ENCODE peak calls at places on chromosomes 12 and 14, in four cellular contexts. J is K562, S is WTC11, G is HepG2. C is an unnamed sample.

GRCh38 chr12:54357802-54358619 is 6.3 kb downstream of the GPR84 start:
- DNase-seq in S (no peak), G (no peak), J (peak), C (peak)

GRCh38 chr12:332581-333205 is 56.4 kb downstream of the KDM5A start:
- DNase-seq in G (no peak), S (no peak), J (no peak), C (no peak)

GRCh38 chr12:43098078-43098477 is 453.9 kb downstream of the ADAMTS20 start:
- DNase-seq in J (no peak), S (no peak), G (no peak), C (no peak)

GRCh38 chr12:62647586-62647985 is 181.0 kb downstream of the MON2 start:
- DNase-seq in J (no peak), G (no peak), S (no peak), C (no peak)

GRCh38 chr12:122052285-122052684 is 26.3 kb upstream of the MLXIP start:
- DNase-seq in J (no peak), G (no peak), S (no peak), C (no peak)

GRCh38 chr12:110379642-110380041 is 23.9 kb downstream of the ANAPC7 start:
- DNase-seq in J (no peak), G (no peak), S (no peak), C (no peak)

GRCh38 chr14:105181542-105182295 is 607 bp upstream of the NUDT14 start:
- DNase-seq in S (no peak), G (no peak), J (no peak), C (no peak)

GRCh38 chr12:57723630-57723962 is 14.9 kb downstream of the AGAP2 start:
- DNase-seq in G (no peak), S (no peak), J (no peak), C (no peak)

GRCh38 chr14:77044776-77045569 is 16.5 kb upstream of the IRF2BPL start:
- DNase-seq in G (peak), S (no peak), J (no peak), C (no peak)

GRCh38 chr14:53472306-53472705 is 319.2 kb upstream of the DDHD1 start:
- DNase-seq in J (no peak), G (no peak), S (no peak), C (no peak)

GRCh38 chr14:106691601-106692291 is 1165.4 kb downstream of the TMEM121 start:
- DNase-seq in S (peak), J (peak), G (peak), C (peak)

GRCh38 chr12:132651444-132652100 is 33.0 kb downstream of the P2RX2 start:
- DNase-seq in G (no peak), J (no peak), S (no peak), C (no peak)

GRCh38 chr14:77316872-77317271 is 3.8 kb downstream of the POMT2 start:
- DNase-seq in J (no peak), G (no peak), S (no peak), C (no peak)

GRCh38 chr12:53806689-53807088 is 54.9 kb upstream of the CISTR start:
- DNase-seq in S (no peak), G (no peak), J (no peak), C (no peak)

GRCh38 chr12:19799216-19799615 is 359.9 kb downstream of the AEBP2 start:
- DNase-seq in G (no peak), J (no peak), S (no peak), C (no peak)

GRCh38 chr14:69539631-69540410 is 34.9 kb downstream of the CCDC177 start:
- DNase-seq in J (no peak), S (no peak), G (no peak), C (no peak)

GRCh38 chr12:44780221-44780770 is 95.8 kb downstream of the NELL2 start:
- DNase-seq in G (no peak), S (no peak), J (no peak), C (no peak)

GRCh38 chr12:78585132-78585531 is 279.4 kb upstream of the SYT1 start:
- DNase-seq in G (no peak), J (no peak), S (no peak), C (no peak)

GRCh38 chr14:35818346-35819115 is 7.6 kb upstream of the BRMS1L start:
- DNase-seq in S (no peak), J (peak), G (peak), C (no peak)

GRCh38 chr14:74941676-74942097 is 13.7 kb downstream of the PGF start:
- DNase-seq in G (no peak), S (no peak), J (peak), C (no peak)

GRCh38 chr12:30622509-30622908 is 73.2 kb downstream of the IPO8 start:
- DNase-seq in J (peak), G (no peak), S (no peak), C (peak)
- TF ChIP-seq NR2C2 in J (no peak), G (no peak), S (no peak), C (no peak)

DNA sequence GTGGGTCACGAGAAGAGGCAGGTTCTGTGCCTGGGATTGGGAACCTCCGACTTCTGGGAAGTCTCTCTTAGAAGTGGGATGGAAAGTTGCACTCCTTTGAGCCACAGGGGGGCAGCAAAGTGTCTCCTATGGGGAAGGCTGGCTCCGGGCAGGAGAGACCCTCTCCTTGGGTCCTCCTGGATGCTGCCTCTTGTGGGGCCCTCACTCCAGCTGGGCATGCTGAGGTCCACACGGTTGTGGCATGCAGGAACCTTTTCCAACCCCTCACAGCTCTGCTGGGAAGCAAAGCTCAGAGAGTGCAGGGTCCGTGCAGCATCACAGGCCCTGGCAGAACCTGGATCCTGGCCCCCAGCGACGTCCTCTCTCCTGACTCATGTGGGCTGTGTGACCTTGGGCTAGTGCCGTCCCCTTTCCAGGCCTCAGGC is 17.4 kb downstream of the SDSL start:
- DNase-seq in G (peak), S (peak), J (peak), C (no peak)
- TF ChIP-seq NR2C2 in G (no peak), S (no peak), J (no peak), C (no peak)

DNA sequence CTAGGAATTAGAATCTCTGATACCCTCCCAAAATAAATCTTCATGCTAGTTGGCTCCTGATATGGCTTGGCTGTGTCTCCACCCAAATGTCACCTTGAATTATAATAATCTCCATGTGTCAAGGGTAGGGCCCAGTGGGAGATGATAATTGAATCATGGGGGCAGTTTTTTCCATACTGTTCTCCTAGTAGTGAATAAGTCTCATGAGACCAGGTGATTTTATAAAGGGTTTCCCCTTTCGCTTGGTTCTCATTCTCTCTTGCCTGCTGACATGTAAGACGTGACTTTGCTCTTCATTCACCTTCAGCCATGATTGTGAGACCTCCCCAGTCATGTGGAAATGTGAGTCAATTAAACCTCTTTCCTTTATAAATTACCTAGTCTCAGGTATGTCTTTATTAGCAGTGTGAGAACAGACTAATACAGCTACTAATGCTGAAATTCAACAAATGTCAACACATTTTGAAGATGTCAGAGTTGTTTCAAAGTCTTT is 12.2 kb upstream of the SPTSSA start:
- DNase-seq in J (no peak), S (no peak), G (no peak), C (no peak)
- TF ChIP-seq NR2C2 in J (no peak), S (no peak), G (no peak), C (no peak)

GRCh38 chr14:64644629-64645028 is 59.6 kb upstream of the PLEKHG3 start:
- DNase-seq in J (no peak), G (no peak), S (no peak), C (no peak)
- TF ChIP-seq NR2C2 in J (no peak), G (no peak), S (no peak), C (no peak)

GRCh38 chr12:69575346-69575745 is 9.9 kb upstream of the CCT2 start:
- DNase-seq in J (no peak), G (no peak), S (no peak), C (no peak)

GRCh38 chr12:69579029-69579428 is 6.2 kb upstream of the CCT2 start:
- DNase-seq in J (no peak), S (no peak), G (no peak), C (no peak)

GRCh38 chr12:69580074-69580473 is 5.2 kb upstream of the CCT2 start:
- DNase-seq in S (no peak), G (no peak), J (no peak), C (no peak)

GRCh38 chr12:69583203-69583602 is 2.1 kb upstream of the CCT2 start:
- DNase-seq in S (peak), G (peak), J (peak), C (no peak)

DNA sequence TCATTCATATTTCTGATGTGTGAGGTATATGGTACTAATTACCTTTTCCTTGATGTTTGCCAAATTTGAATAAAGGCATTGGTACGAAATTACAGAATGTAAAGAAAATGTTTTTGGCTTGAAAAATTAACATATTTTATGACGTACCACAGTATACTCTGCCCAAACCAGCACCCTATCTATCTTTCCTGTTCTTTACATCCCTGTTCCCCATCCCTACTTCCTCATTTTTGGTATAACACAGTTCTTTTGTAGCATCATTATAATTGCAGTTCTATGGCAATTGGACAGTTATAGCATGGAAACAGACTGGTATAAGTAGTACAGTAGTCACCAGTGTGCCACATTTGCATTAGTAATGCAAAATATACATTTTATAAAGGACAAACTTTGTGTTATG is 7.0 kb upstream of the CCT2 start:
- DNase-seq in G (no peak), S (no peak), J (no peak), C (no peak)
- TF ChIP-seq NR2C2 in G (no peak), S (no peak), J (no peak), C (no peak)

DNA sequence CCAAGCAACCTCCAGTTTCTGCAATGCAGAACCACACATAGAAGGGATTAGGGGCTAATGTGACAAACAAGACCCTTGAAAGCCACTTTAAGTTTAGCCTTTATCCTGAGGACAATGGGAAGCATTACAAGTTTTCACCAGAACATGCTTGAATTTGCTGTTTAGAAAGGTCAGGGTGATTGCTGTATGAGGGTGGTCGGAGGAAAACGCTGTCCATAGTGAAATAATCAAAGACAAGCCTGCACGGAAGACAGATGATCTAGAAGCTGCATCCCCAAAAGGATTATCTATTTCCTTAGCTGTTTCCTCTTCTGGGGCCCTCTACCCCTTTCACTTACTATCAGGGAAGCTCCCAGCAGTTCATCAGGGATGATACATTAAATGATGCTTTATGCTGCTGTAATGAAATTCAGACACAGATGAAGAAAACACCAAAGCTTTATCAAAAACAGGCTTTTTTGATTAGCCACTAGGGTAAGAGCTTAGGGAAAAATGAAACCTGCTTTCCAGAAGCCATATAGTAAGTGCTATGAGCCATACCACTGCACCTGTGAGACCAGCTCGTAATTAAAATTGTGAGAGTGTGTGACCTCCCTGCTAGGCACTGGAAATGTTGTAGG is 6.5 kb downstream of the HAL start:
- DNase-seq in J (no peak), S (no peak), G (no peak), C (no peak)
- TF ChIP-seq NR2C2 in J (no peak), S (no peak), G (no peak), C (no peak)

GRCh38 chr12:56338643-56339422 is at the start of gene IL23A:
- DNase-seq in J (no peak), S (peak), G (no peak), C (peak)
- TF ChIP-seq NR2C2 in J (no peak), S (no peak), G (no peak), C (no peak)

GRCh38 chr12:131122631-131123030 is 168.9 kb downstream of the ADGRD1 start:
- DNase-seq in G (no peak), S (no peak), J (no peak), C (no peak)

GRCh38 chr12:131126662-131127173 is 173.0 kb downstream of the ADGRD1 start:
- DNase-seq in J (no peak), G (no peak), S (no peak), C (no peak)

GRCh38 chr12:131121705-131122405 is 168.1 kb downstream of the ADGRD1 start:
- DNase-seq in G (no peak), S (no peak), J (peak), C (no peak)

GRCh38 chr12:131123817-131124216 is 170.1 kb downstream of the ADGRD1 start:
- DNase-seq in G (no peak), S (no peak), J (no peak), C (no peak)

GRCh38 chr12:131124487-131125280 is 171.0 kb downstream of the ADGRD1 start:
- DNase-seq in S (no peak), G (no peak), J (no peak), C (no peak)
- TF ChIP-seq NR2C2 in S (no peak), G (no peak), J (no peak), C (no peak)

GRCh38 chr14:33943081-33943480 is 7.8 kb downstream of the EGLN3 start:
- DNase-seq in J (peak), S (no peak), G (no peak), C (no peak)
- TF ChIP-seq NR2C2 in J (no peak), S (no peak), G (no peak), C (no peak)